ENCODE peak calls at places on chromosomes 6 and 20, in four cellular contexts. O is Right ventricle myocardium superior; X is naive thymus-derived CD8-positive, alpha-beta T cell; G is AG08396. Q is an unnamed sample.
A peak's percentile ranks its signal among the peaks of the same experiment; 100 is the strongest.

GRCh38 chr6:169190144-169190584 is 63.5 kb downstream of the THBS2 start:
- DNase-seq in O (peak; percentile 87), X (no peak), G (peak; percentile 87), Q (no peak)

GRCh38 chr6:106107043-106107613 is 21.0 kb downstream of the PRDM1 start:
- DNase-seq in O (no peak), X (no peak), G (no peak), Q (no peak)

GRCh38 chr6:125063307-125063706 is 90.3 kb upstream of the TPD52L1 start:
- DNase-seq in O (no peak), X (no peak), G (no peak), Q (no peak)

GRCh38 chr6:26330835-26331808 is 33.9 kb upstream of the BTN3A2 start:
- DNase-seq in O (no peak), X (no peak), G (peak; percentile 28), Q (peak; percentile 90)

GRCh38 chr20:48815537-48815936 is 12.3 kb downstream of the PREX1 start:
- DNase-seq in O (no peak), X (no peak), G (no peak), Q (no peak)

GRCh38 chr6:106275692-106276091 is 49.9 kb downstream of the ATG5 start:
- DNase-seq in O (no peak), X (no peak), G (peak; percentile 47), Q (no peak)

GRCh38 chr6:132333639-132334516 is 67.4 kb downstream of the MOXD1 start:
- DNase-seq in O (no peak), X (no peak), G (peak; percentile 72), Q (peak; percentile 97)

GRCh38 chr6:157644043-157644810 is 178.8 kb upstream of the SNX9 start:
- DNase-seq in O (no peak), X (no peak), G (peak; percentile 49), Q (peak; percentile 10)

GRCh38 chr20:48738094-48738398 is 89.8 kb downstream of the PREX1 start:
- DNase-seq in O (no peak), X (no peak), G (no peak), Q (no peak)

GRCh38 chr6:72535124-72535523 is 86.7 kb upstream of the KCNQ5 start:
- DNase-seq in O (no peak), X (no peak), G (no peak), Q (no peak)

GRCh38 chr6:116215414-116215813 is 38.5 kb downstream of the TSPYL4 start:
- DNase-seq in O (no peak), X (no peak), G (no peak), Q (peak; percentile 51)

GRCh38 chr6:48032156-48032555 is 78.8 kb downstream of the PTCHD4 start:
- DNase-seq in O (no peak), X (no peak), G (peak; percentile 13), Q (peak; percentile 79)

GRCh38 chr6:34865107-34865506 is 22.7 kb downstream of the TAF11 start:
- DNase-seq in O (no peak), X (no peak), G (no peak), Q (no peak)

GRCh38 chr6:13273931-13274706 is 54.2 kb downstream of the TBC1D7 start:
- DNase-seq in O (peak; percentile 54), X (peak; percentile 52), G (no peak), Q (no peak)

GRCh38 chr6:42104095-42104806 is 38.2 kb downstream of the C6orf132 start:
- DNase-seq in O (peak; percentile 86), X (peak; percentile 60), G (peak; percentile 56), Q (no peak)

GRCh38 chr6:47180633-47181032 is 129.1 kb downstream of the TNFRSF21 start:
- DNase-seq in O (no peak), X (no peak), G (no peak), Q (peak; percentile 86)

GRCh38 chr6:151747890-151748289 is 59.6 kb upstream of the ESR1 start:
- DNase-seq in O (no peak), X (no peak), G (no peak), Q (no peak)